ENCODE peak calls at places on chromosomes 5 and 9, in nine cellular contexts. H is GM12878, J is HL-60, T is K562, Q is HCT116, O is GM23338, F is A549, B is HepG2, X is SK-N-SH. P is an unnamed sample.

GRCh38 chr5:180817847-180818246 is 15.2 kb upstream of the MGAT1 start:
- DNase-seq in Q (no peak), H (no peak), F (no peak), X (no peak), J (no peak), O (no peak), T (no peak), B (no peak), P (no peak)

GRCh38 chr5:1824903-1825841 is 24.0 kb downstream of the NDUFS6 start:
- DNase-seq in X (no peak), Q (no peak), F (no peak), B (no peak), O (no peak), T (no peak), H (no peak), J (no peak), P (no peak)

GRCh38 chr9:137462396-137463193 is 3.5 kb upstream of the NSMF start:
- DNase-seq in X (no peak), T (no peak), H (no peak), O (no peak), F (no peak), B (no peak), Q (no peak), J (no peak), P (no peak)

GRCh38 chr5:147578228-147579024 is 68.6 kb upstream of the DPYSL3 start:
- DNase-seq in T (peak), B (peak), H (no peak), X (peak), O (peak), Q (peak), J (peak), F (peak), P (peak)

GRCh38 chr5:180784497-180785097 is 18.0 kb downstream of the MGAT1 start:
- DNase-seq in Q (peak), B (peak), F (peak), O (peak), J (peak), H (no peak), X (peak), T (peak), P (peak)

GRCh38 chr5:141780240-141780951 is 97.8 kb downstream of the PCDH1 start:
- DNase-seq in X (no peak), F (no peak), Q (no peak), J (no peak), B (no peak), O (peak), T (no peak), H (no peak), P (no peak)

GRCh38 chr5:86880785-86881492 is 263.2 kb downstream of the COX7C start:
- DNase-seq in O (peak), B (peak), T (peak), J (peak), F (peak), H (peak), X (peak), Q (peak), P (peak)

GRCh38 chr9:17578577-17578910 is 322 bp upstream of the SH3GL2 start:
- DNase-seq in H (no peak), O (no peak), B (no peak), F (no peak), T (no peak), J (no peak), Q (no peak), X (no peak), P (no peak)

GRCh38 chr9:81671880-81672280 is 17.5 kb downstream of the TLE1 start:
- DNase-seq in O (no peak), Q (no peak), X (no peak), B (no peak), F (no peak), H (no peak), T (no peak), J (no peak), P (no peak)

GRCh38 chr5:151298063-151298462 is 5.5 kb downstream of the SLC36A3 start:
- DNase-seq in O (peak), B (peak), H (peak), J (peak), F (peak), T (no peak), Q (peak), X (peak), P (peak)

GRCh38 chr5:60177596-60177995 is 284.1 kb upstream of the PDE4D start:
- DNase-seq in X (no peak), J (no peak), F (no peak), H (no peak), Q (no peak), B (no peak), T (no peak), O (no peak), P (no peak)

GRCh38 chr9:38087934-38088925 is 19.2 kb upstream of the SHB start:
- DNase-seq in J (peak), F (peak), T (peak), X (peak), H (no peak), O (peak), Q (peak), B (peak), P (peak)

GRCh38 chr5:154092356-154092755 is 53.6 kb downstream of the MFAP3 start:
- DNase-seq in B (no peak), T (no peak), O (peak), J (no peak), F (no peak), Q (no peak), H (no peak), X (no peak), P (no peak)

GRCh38 chr9:93354451-93354850 is 97.0 kb upstream of the FAM120A start:
- DNase-seq in X (no peak), J (no peak), O (no peak), B (no peak), H (no peak), Q (peak), T (no peak), F (no peak), P (no peak)

GRCh38 chr9:132585954-132586829 is 3.8 kb downstream of the BARHL1 start:
- DNase-seq in B (no peak), J (peak), O (peak), H (no peak), Q (no peak), F (no peak), T (no peak), X (peak), P (no peak)

GRCh38 chr5:169202969-169203368 is 98.0 kb downstream of the SLIT3 start:
- DNase-seq in T (no peak), J (no peak), X (no peak), Q (no peak), B (no peak), H (no peak), F (no peak), O (no peak), P (no peak)

GRCh38 chr9:37119907-37120839 is at the start of gene ZCCHC7:
- DNase-seq in J (peak), B (peak), F (peak), H (peak), X (peak), O (peak), T (peak), Q (peak), P (peak)

GRCh38 chr9:127707766-127708165 is 978 bp downstream of the CFAP157 start:
- DNase-seq in X (no peak), F (no peak), Q (peak), O (peak), T (peak), J (no peak), H (no peak), B (peak), P (no peak)

GRCh38 chr9:132214027-132214622 is 52.3 kb downstream of the NTNG2 start:
- DNase-seq in T (peak), Q (peak), F (peak), J (no peak), O (peak), H (no peak), X (peak), B (no peak), P (no peak)

GRCh38 chr5:68898961-68899471 is 194.8 kb upstream of the SLC30A5 start:
- DNase-seq in H (no peak), F (no peak), B (no peak), O (peak), T (no peak), J (no peak), Q (peak), X (no peak), P (no peak)

GRCh38 chr5:58107704-58108103 is 352.2 kb downstream of the PLK2 start:
- DNase-seq in O (no peak), Q (no peak), X (no peak), B (no peak), F (no peak), T (no peak), J (no peak), H (no peak), P (no peak)

GRCh38 chr9:74639112-74639511 is 142.0 kb downstream of the RORB start:
- DNase-seq in F (no peak), O (no peak), J (no peak), Q (no peak), T (peak), X (no peak), H (no peak), B (no peak), P (no peak)

GRCh38 chr9:94110821-94111252 is 26.6 kb downstream of the PTPDC1 start:
- DNase-seq in O (no peak), J (no peak), T (no peak), Q (no peak), B (no peak), H (no peak), F (no peak), X (no peak), P (no peak)

GRCh38 chr5:90386099-90386710 is 23.4 kb downstream of the CETN3 start:
- DNase-seq in J (no peak), X (peak), Q (peak), B (peak), O (peak), T (no peak), H (no peak), F (no peak), P (no peak)

GRCh38 chr9:99490736-99491135 is 268.7 kb downstream of the SEC61B start:
- DNase-seq in H (no peak), B (no peak), T (no peak), X (no peak), F (no peak), J (no peak), Q (no peak), O (no peak), P (no peak)

GRCh38 chr5:135186662-135187522 is 152.9 kb upstream of the PITX1 start:
- DNase-seq in Q (no peak), X (no peak), B (no peak), O (no peak), J (no peak), H (no peak), F (no peak), T (peak), P (no peak)

GRCh38 chr5:38905516-38905915 is 59.7 kb downstream of the OSMR start:
- DNase-seq in O (no peak), Q (no peak), T (no peak), J (no peak), H (no peak), F (no peak), B (no peak), X (no peak), P (no peak)

GRCh38 chr5:159337291-159337974 is 7.1 kb upstream of the IL12B start:
- DNase-seq in O (no peak), X (no peak), B (no peak), Q (no peak), J (peak), H (no peak), T (no peak), F (no peak), P (no peak)

GRCh38 chr9:116116411-116116810 is 37.2 kb upstream of the PAPPA start:
- DNase-seq in T (no peak), H (no peak), X (no peak), F (no peak), O (no peak), Q (no peak), B (peak), J (no peak), P (no peak)

GRCh38 chr9:116115731-116116353 is 37.7 kb upstream of the PAPPA start:
- DNase-seq in F (no peak), T (no peak), B (no peak), X (no peak), Q (no peak), J (no peak), O (no peak), H (no peak), P (no peak)

GRCh38 chr9:116112236-116112635 is 41.4 kb upstream of the PAPPA start:
- DNase-seq in X (no peak), T (no peak), J (no peak), Q (no peak), F (peak), H (no peak), O (peak), B (no peak), P (no peak)
- TF ChIP-seq REST in X (no peak), T (no peak), J (no peak), Q (no peak), F (no peak), H (no peak), O (no peak), B (no peak), P (no peak)

GRCh38 chr9:29214162-29214520 is 1640.9 kb upstream of the C9orf72 start:
- DNase-seq in O (peak), F (peak), J (no peak), H (no peak), B (no peak), Q (no peak), T (no peak), X (peak), P (no peak)
- TF ChIP-seq REST in O (no peak), F (no peak), J (no peak), H (no peak), B (no peak), Q (no peak), T (no peak), X (peak), P (no peak)

GRCh38 chr9:3939820-3940219 is 360.0 kb downstream of the GLIS3 start:
- DNase-seq in X (no peak), O (no peak), T (no peak), J (no peak), Q (no peak), B (no peak), H (no peak), F (no peak), P (no peak)

GRCh38 chr9:3931058-3931457 is 368.8 kb downstream of the GLIS3 start:
- DNase-seq in X (no peak), O (no peak), Q (no peak), B (no peak), J (no peak), F (no peak), T (no peak), H (no peak), P (no peak)

GRCh38 chr9:3941758-3942157 is 358.1 kb downstream of the GLIS3 start:
- DNase-seq in F (no peak), J (no peak), X (no peak), O (no peak), B (no peak), T (no peak), H (no peak), Q (no peak), P (no peak)

GRCh38 chr9:3931996-3932906 is 367.6 kb downstream of the GLIS3 start:
- DNase-seq in F (no peak), Q (no peak), H (no peak), B (no peak), O (no peak), T (no peak), X (no peak), J (no peak), P (no peak)

DNA sequence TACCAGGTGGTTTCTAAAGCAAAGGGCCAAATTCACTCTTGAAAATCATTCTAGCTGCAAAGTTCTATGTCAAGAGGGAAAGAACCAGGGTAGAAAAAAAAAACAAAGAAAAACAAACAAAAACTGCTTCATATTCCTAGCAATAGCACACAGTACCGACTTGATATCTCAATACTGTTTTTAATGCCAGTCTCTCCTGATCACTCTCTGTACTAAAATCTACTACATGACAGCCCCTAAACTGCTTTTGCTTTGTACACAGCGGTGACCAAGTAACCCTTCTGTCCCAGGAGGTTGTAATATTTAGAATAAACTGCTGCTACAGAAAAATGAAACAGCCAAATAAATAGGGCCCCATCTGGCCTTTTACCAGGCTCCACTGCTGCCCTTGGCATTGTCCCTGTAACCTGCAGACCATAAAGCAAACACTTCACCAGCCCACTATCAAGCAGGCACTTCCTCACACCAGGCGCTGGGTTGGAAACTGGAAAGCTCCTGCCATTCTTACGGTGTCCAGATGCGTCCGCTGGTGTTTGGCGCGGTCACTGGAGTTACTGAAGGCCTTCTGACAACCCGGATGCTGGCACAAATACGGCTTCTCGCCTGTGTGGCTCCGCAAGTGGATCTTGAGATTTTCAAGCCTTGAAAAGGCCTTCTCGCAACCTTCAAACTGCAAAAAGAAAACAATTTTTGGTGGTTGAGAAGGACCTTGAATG is 363.2 kb downstream of the GLIS3 start:
- DNase-seq in H (no peak), F (no peak), J (no peak), X (peak), O (no peak), B (no peak), T (no peak), Q (no peak), P (no peak)
- TF ChIP-seq REST in H (no peak), F (no peak), J (no peak), X (no peak), O (no peak), B (no peak), T (no peak), Q (no peak), P (no peak)

GRCh38 chr9:92191801-92192200 is 76.6 kb upstream of the SPTLC1 start:
- DNase-seq in J (no peak), Q (no peak), O (no peak), H (no peak), B (no peak), T (no peak), X (peak), F (no peak), P (no peak)
- TF ChIP-seq REST in J (no peak), Q (no peak), O (no peak), H (no peak), B (no peak), T (no peak), X (no peak), F (no peak), P (no peak)

DNA sequence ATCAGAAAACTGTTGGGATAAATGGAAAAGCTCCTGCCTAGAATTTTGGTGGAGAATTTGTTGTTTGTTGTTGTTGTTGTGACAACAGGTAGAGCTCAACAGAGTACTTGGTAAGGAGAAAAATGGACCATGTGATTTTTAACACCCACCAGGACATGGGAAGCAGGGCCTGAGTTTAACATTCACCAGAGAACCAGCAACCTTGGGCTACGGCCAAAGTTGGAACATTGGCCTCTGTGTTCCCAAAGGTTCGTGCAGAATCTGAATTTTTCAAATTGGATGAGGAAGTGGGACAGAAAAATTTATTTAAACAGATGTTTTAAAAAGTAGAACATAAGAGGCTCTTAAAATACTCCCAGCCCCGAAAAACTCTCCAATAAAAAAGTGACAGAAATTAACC is 127.0 kb downstream of the GNA14 start:
- DNase-seq in F (no peak), J (no peak), H (no peak), X (no peak), B (no peak), T (no peak), O (no peak), Q (no peak), P (no peak)
- TF ChIP-seq REST in F (no peak), J (no peak), H (no peak), X (no peak), B (no peak), T (no peak), O (no peak), Q (no peak), P (no peak)

DNA sequence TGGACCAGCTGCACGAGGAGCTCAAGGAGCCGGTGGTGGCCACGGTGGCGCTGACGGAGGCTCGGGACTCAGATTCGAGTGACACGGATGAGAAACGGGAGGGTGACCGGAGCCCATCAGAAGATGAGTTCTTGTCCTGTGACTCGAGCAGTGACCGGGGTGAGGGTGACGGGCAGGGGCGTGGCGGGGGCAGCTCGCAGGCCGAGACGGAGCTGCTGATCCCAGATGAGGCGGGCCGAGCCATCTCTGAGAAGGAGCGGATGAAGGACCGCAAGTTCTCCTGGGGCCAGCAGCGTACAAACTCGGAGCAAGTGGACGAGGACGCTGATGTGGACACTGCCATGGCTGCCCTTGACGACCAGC is 32.8 kb downstream of the USP20 start:
- DNase-seq in X (no peak), F (no peak), Q (no peak), O (no peak), J (no peak), H (no peak), T (no peak), B (no peak), P (no peak)
- TF ChIP-seq REST in X (no peak), F (no peak), Q (no peak), O (no peak), J (no peak), H (no peak), T (no peak), B (no peak), P (no peak)

DNA sequence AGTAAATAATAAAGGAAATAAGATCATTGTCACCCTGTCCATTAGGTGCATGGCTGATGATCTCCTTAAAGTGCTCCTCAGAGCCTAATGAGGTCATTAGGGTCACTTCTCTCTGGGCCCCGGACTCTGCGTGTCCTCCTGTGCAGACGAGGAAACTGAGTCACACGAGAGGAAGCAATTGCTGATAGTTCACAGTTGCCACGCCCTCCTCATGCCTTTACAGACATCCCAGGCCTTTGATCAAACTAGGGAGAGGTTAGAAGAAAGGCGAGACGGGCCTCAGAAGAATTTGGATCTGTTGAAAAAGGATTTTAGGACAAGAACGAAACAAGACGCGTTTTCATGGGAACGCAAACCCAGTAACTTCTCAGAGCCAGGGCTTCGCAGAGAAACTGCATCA is 32.0 kb upstream of the MSX2 start:
- DNase-seq in Q (no peak), O (peak), J (no peak), X (no peak), F (no peak), T (no peak), B (no peak), H (no peak), P (no peak)
- TF ChIP-seq REST in Q (no peak), O (no peak), J (no peak), X (no peak), F (no peak), T (no peak), B (no peak), H (no peak), P (no peak)

P was measured in Panc1.